ENCODE peak calls at places on chromosomes 12 and 14, in nine cellular contexts. P, L, A, J, S, B, Y, U and K are unnamed samples.

GRCh38 chr14:62691613-62692489 is 353.4 kb downstream of the KCNH5 start:
- DNase-seq in P (peak; percentile 40), L (peak; percentile 15), A (no peak), J (no peak), S (peak; percentile 92), B (no peak), Y (no peak), U (no peak), K (no peak)

GRCh38 chr12:44582521-44582920 is 293.6 kb downstream of the NELL2 start:
- DNase-seq in P (no peak), L (no peak), A (no peak), J (no peak), S (no peak), B (no peak), Y (no peak), U (no peak), K (no peak)

GRCh38 chr14:52792097-52792415 is 649 bp upstream of the GNPNAT1 start:
- DNase-seq in P (no peak), L (peak; percentile 82), A (no peak), J (no peak), S (no peak), B (no peak), Y (no peak), U (no peak), K (no peak)

GRCh38 chr12:29676676-29677075 is 107.1 kb downstream of the TMTC1 start:
- DNase-seq in P (no peak), L (no peak), A (no peak), J (no peak), S (no peak), B (no peak), Y (no peak), U (no peak), K (no peak)

GRCh38 chr12:14314801-14315200 is 50.7 kb upstream of the ATF7IP start:
- DNase-seq in P (no peak), L (peak; percentile 74), A (no peak), J (no peak), S (no peak), B (no peak), Y (no peak), U (peak; percentile 21), K (peak; percentile 51)

GRCh38 chr14:105536691-105537579 is 10.6 kb downstream of the TMEM121 start:
- DNase-seq in P (no peak), L (no peak), A (no peak), J (no peak), S (no peak), B (no peak), Y (no peak), U (no peak), K (no peak)

GRCh38 chr14:51715250-51715649 is 63.5 kb downstream of the FRMD6 start:
- DNase-seq in P (no peak), L (no peak), A (no peak), J (no peak), S (no peak), B (no peak), Y (no peak), U (no peak), K (no peak)

GRCh38 chr14:21498540-21499526 is 12.3 kb downstream of the METTL3 start:
- DNase-seq in P (no peak), L (peak; percentile 62), A (no peak), J (no peak), S (peak; percentile 60), B (peak; percentile 28), Y (peak; percentile 32), U (no peak), K (peak; percentile 57)

GRCh38 chr12:42741771-42742510 is 152.4 kb upstream of the PRICKLE1 start:
- DNase-seq in P (no peak), L (no peak), A (no peak), J (no peak), S (peak; percentile 81), B (no peak), Y (no peak), U (no peak), K (no peak)

GRCh38 chr12:127716181-127716580 is 550.8 kb upstream of the TMEM132C start:
- DNase-seq in P (no peak), L (no peak), A (no peak), J (no peak), S (no peak), B (no peak), Y (no peak), U (no peak), K (no peak)

GRCh38 chr12:64699504-64700115 is 59.6 kb downstream of the GNS start:
- DNase-seq in P (no peak), L (peak; percentile 86), A (no peak), J (no peak), S (no peak), B (no peak), Y (no peak), U (no peak), K (no peak)

GRCh38 chr12:109455706-109456105 is 21.4 kb downstream of the KCTD10 start:
- DNase-seq in P (no peak), L (no peak), A (no peak), J (no peak), S (no peak), B (no peak), Y (no peak), U (no peak), K (no peak)

GRCh38 chr12:91400249-91400648 is 217.6 kb upstream of the DCN start:
- DNase-seq in P (no peak), L (no peak), A (no peak), J (no peak), S (no peak), B (no peak), Y (no peak), U (no peak), K (no peak)

GRCh38 chr14:105490318-105490571 is 801 bp upstream of the TEDC1 start:
- DNase-seq in P (peak; percentile 45), L (no peak), A (no peak), J (peak; percentile 69), S (no peak), B (no peak), Y (no peak), U (no peak), K (no peak)

GRCh38 chr14:78005325-78005724 is 164.8 kb upstream of the NRXN3 start:
- DNase-seq in P (no peak), L (peak; percentile 43), A (no peak), J (no peak), S (peak; percentile 77), B (peak; percentile 81), Y (peak; percentile 52), U (no peak), K (peak; percentile 61)

GRCh38 chr14:78016532-78016931 is 153.6 kb upstream of the NRXN3 start:
- DNase-seq in P (no peak), L (no peak), A (no peak), J (no peak), S (no peak), B (no peak), Y (no peak), U (no peak), K (no peak)

GRCh38 chr14:78007160-78007559 is 163.0 kb upstream of the NRXN3 start:
- DNase-seq in P (no peak), L (peak; percentile 13), A (no peak), J (no peak), S (no peak), B (no peak), Y (no peak), U (no peak), K (peak; percentile 18)

GRCh38 chr14:78010688-78011087 is 159.5 kb upstream of the NRXN3 start:
- DNase-seq in P (no peak), L (no peak), A (no peak), J (no peak), S (peak; percentile 81), B (no peak), Y (no peak), U (peak; percentile 62), K (no peak)
- TF ChIP-seq CTCF in P (no peak), L (no peak), A (no peak), J (no peak), S (no peak), B (no peak), Y (no peak), U (no peak), K (no peak)

DNA sequence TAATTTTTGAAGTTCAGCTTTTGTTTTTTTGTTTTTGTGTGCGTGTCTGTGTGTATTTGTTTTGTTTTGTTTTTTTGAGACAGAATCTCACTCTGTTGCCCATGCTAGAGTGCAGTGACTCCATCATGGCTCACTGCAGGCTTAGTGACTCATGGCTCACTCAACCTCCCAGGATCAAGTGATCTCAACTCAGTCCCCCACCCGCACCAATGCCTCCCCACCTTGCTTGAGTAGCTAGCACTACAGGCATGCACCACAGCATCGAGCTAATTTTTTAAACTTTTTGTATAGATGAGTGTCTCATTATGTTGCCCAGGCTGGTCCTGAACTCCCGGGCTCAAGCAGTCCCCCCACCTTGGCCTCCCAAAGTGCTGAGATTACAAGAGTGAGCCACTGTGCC is 981.4 kb downstream of the BCL11B start:
- DNase-seq in P (no peak), L (no peak), A (no peak), J (no peak), S (no peak), B (no peak), Y (no peak), U (no peak), K (no peak)
- TF ChIP-seq CTCF in P (no peak), L (no peak), A (no peak), J (no peak), S (no peak), B (no peak), Y (no peak), U (no peak), K (no peak)

DNA sequence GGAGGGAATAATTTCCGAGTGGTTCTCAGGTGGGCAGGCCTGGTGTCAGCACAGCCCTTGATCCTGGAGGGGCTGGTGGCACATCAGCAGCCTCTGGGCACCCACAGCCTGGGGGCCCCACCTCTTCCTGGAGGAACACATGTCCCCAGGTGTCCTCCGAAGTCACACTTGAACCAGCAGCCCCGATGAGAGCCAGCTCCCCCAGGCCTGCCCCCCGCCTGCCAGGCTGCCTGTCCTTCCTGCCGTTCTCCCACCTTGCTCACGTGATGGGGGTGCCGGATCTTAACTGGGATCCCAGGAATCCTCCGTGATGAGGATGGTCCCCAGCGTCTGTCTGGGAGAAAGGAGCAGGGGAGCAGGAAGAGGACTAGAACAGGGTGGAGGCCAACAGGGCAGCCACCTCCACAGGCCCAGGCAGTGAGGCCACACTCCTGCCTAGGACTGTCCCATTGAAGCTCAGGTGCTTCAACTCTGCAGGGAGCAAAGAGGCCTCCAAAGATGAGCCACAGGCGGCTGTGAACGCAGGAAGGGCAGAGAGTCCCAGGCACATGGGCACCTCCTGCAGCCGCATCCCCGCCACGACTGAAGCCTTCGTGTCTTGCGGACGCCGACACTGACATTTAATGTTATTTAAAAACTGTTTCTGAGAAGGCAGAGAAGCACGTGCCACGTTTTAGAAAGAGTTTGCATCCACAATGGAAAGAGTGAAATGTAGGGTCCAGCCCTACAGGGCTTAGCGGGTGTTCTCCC is 77.5 kb downstream of the GALNT9 start:
- DNase-seq in P (no peak), L (no peak), A (no peak), J (peak; percentile 6), S (no peak), B (no peak), Y (no peak), U (no peak), K (no peak)
- TF ChIP-seq CTCF in P (no peak), L (no peak), A (no peak), J (no peak), S (no peak), B (no peak), Y (no peak), U (no peak), K (no peak)

DNA sequence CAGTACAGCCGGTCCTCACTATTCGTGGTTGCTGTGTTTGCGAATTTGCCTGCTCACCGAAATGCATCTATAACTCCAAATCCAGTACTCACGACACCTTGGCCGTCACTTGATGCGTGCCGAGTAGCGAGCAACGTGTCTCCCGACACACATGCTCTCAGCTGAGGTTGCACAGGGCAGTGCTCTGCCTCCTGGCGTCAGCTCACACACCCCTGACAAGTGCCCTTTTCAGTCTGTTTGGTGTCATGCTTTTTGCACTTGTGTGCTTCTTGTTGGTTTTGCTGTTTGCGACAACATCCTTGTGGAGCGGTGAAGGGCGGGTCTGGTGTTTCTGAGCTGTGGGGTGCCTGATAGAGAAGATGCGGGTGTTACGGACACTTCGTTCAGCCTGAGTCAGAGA is 110.4 kb upstream of the RFLNA start:
- DNase-seq in P (no peak), L (no peak), A (no peak), J (no peak), S (no peak), B (no peak), Y (no peak), U (no peak), K (peak; percentile 4)
- TF ChIP-seq CTCF in P (no peak), L (no peak), A (no peak), J (no peak), S (no peak), B (no peak), Y (no peak), U (no peak), K (no peak)